ENCODE peak calls at places on chromosomes 12 and 14, in five cellular contexts. M, V, U, T and C are unnamed samples.

GRCh38 chr12:103100226-103100866 is 142.9 kb downstream of the ASCL1 start:
- DNase-seq in U (peak; percentile 33), M (no peak), T (no peak), V (no peak), C (no peak)

GRCh38 chr12:121440768-121441167 is 40.9 kb downstream of the RNF34 start:
- DNase-seq in V (no peak), M (no peak), U (no peak), T (no peak), C (no peak)

GRCh38 chr12:52425466-52425865 is 8.7 kb downstream of the KRT75 start:
- DNase-seq in U (no peak), T (no peak), V (no peak), M (no peak), C (no peak)

GRCh38 chr12:4910502-4911315 is 1.0 kb downstream of the KCNA1 start:
- DNase-seq in U (no peak), T (no peak), V (no peak), M (no peak), C (no peak)

GRCh38 chr12:89831696-89832095 is 123.1 kb upstream of the ATP2B1 start:
- DNase-seq in U (no peak), V (no peak), T (no peak), M (no peak), C (no peak)

GRCh38 chr12:106226884-106227640 is 20.8 kb downstream of the CKAP4 start:
- DNase-seq in V (peak; percentile 55), M (peak; percentile 75), U (peak; percentile 56), T (no peak), C (peak; percentile 69)

GRCh38 chr14:56870336-56870735 is 60.1 kb upstream of the OTX2 start:
- DNase-seq in T (no peak), U (no peak), M (no peak), V (no peak), C (no peak)

GRCh38 chr12:38745601-38746000 is 159.8 kb downstream of the CPNE8 start:
- DNase-seq in V (no peak), T (no peak), M (no peak), U (no peak), C (no peak)

GRCh38 chr14:98606041-98606640 is 665.9 kb downstream of the BCL11B start:
- DNase-seq in T (no peak), U (no peak), V (no peak), M (no peak), C (no peak)

GRCh38 chr14:75156901-75157300 is 19.5 kb downstream of the TMED10 start:
- DNase-seq in V (no peak), M (no peak), T (no peak), U (no peak), C (peak; percentile 49)

GRCh38 chr14:79037114-79037513 is 866.9 kb downstream of the NRXN3 start:
- DNase-seq in M (no peak), T (no peak), V (no peak), U (no peak), C (no peak)

GRCh38 chr14:50667491-50668007 is 557 bp downstream of the SAV1 start:
- DNase-seq in T (no peak), V (no peak), U (peak; percentile 18), M (no peak), C (peak; percentile 77)

GRCh38 chr12:26123482-26123980 is 1.3 kb downstream of the BHLHE41 start:
- DNase-seq in M (peak; percentile 38), U (no peak), V (peak; percentile 12), T (no peak), C (no peak)

GRCh38 chr12:26122681-26123481 is 2.0 kb downstream of the BHLHE41 start:
- DNase-seq in M (peak; percentile 72), U (peak; percentile 54), T (no peak), V (peak; percentile 79), C (no peak)

GRCh38 chr12:26126340-26127284 is 1.8 kb upstream of the BHLHE41 start:
- DNase-seq in T (no peak), M (peak; percentile 90), V (peak; percentile 80), U (peak; percentile 80), C (peak; percentile 84)

GRCh38 chr12:26125451-26126339 is 858 bp upstream of the BHLHE41 start:
- DNase-seq in M (peak; percentile 83), V (peak; percentile 73), T (no peak), U (peak; percentile 65), C (peak; percentile 85)

GRCh38 chr12:26124491-26125450 is at the start of gene BHLHE41:
- DNase-seq in M (peak; percentile 64), U (peak; percentile 51), V (peak; percentile 36), T (no peak), C (peak; percentile 60)
- H2BK15ac ChIP-seq in M (peak within 1 kb of the TSS; percentile 89), U (no peak within 1 kb of the TSS), V (peak within 1 kb of the TSS; percentile 37), T (no peak within 1 kb of the TSS), C (no peak within 1 kb of the TSS)

GRCh38 chr12:8823565-8824300 is 1.3 kb downstream of the A2ML1 start:
- DNase-seq in T (no peak), U (peak; percentile 58), V (peak; percentile 12), M (peak; percentile 34), C (peak; percentile 92)
- H3K4me3 ChIP-seq in T (peak overlapping the region; percentile 38), U (no peak overlapping the region), V (no peak overlapping the region), M (no peak overlapping the region), C (no peak overlapping the region)

DNA sequence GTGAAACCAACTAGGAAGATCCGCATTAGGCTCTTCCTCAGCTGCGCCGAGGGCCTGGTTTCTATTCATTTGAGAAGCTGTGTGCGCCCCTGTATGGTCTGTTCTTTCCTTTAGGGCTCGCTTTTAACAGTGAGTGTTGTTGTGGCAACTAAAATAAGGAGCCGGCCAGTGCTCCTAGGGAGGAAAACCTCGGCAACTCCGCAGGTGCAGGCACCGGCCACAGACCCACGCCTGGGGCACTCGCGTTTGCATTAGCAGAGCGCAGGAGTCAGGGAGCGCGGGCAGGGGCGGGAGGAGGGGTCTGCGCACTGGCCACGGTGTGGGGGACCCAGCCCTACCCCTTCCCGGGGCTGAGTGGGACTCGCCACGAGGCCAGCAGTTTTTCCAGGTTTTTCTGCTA is 50.5 kb downstream of the STX2 start:
- DNase-seq in U (no peak), V (no peak), T (no peak), M (no peak), C (peak; percentile 46)
- H2BK15ac ChIP-seq in U (no peak overlapping the region), V (no peak overlapping the region), T (no peak overlapping the region), M (no peak overlapping the region), C (no peak overlapping the region)

GRCh38 chr14:104091927-104092771 is 6.6 kb downstream of the ASPG start:
- DNase-seq in V (no peak), T (no peak), M (no peak), U (no peak), C (no peak)
- H3K4me3 ChIP-seq in V (no peak overlapping the region), T (no peak overlapping the region), M (no peak overlapping the region), U (no peak overlapping the region), C (no peak overlapping the region)

DNA sequence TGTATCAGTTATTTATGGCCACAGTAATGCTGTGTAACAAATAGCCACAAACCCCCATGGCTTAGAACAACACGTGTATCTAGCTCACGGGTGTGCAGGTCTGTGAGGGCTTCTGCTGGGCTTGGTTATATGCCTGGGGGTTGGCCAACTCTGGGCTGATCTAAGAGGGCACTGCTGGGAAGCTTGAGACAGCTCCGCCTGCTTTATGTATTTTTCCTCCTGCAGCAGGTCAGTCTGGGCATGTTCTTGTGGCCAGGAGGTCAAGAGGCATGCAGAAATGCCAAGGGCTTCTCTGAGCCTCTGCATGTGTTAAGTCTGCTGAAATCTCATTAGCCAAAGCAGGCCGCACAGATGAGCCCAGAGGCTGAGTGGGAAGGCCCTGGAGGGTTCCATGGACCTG is 105.8 kb downstream of the ZNF664 start:
- DNase-seq in T (no peak), M (no peak), U (no peak), V (no peak), C (no peak)
- H2BK15ac ChIP-seq in T (no peak overlapping the region), M (no peak overlapping the region), U (no peak overlapping the region), V (no peak overlapping the region), C (no peak overlapping the region)

DNA sequence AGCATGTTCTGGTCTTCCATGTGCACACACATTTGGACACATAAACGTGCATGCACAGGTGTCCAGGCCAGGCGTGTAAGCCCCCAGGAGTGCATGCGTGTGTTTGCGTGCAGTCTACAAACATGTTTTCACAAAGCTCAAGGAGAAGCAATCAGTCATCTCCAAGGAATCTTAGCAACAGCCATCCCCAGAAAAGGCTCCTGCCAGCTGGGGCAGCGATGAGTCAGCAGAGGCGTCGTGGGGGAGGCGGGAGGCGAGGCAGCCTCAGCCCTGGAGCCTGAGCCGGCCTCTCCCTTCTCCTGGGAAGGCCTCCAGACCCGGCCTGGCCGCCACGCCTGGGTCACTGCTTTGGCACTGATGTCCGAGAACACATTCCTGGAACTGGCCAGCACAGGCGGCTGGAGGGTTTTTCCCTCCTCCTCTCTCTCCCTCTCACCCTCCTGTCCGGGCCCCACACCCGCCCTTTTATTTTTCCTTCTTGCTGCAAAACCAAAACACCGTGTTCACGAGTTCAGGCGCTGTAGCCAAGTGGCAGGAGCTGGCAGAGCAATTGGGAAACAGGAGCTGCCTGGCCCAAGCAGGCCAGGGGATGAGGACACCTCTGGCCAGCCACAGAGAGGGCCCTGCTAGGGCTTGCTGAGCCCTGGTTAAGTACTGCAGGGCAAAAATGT is 92.7 kb downstream of the LRRC74A start:
- DNase-seq in T (no peak), V (peak; percentile 99), M (peak; percentile 99), U (no peak), C (peak; percentile 94)
- H3K4me3 ChIP-seq in T (peak overlapping the region; percentile 5), V (no peak overlapping the region), M (no peak overlapping the region), U (peak overlapping the region; percentile 0), C (no peak overlapping the region)